ENCODE peak calls at places on chromosomes 5 and 9, in seven cellular contexts. O, X, F, E, V, A and C are unnamed samples. For H3K4me1, the result is how much of the 10 kb centered on the place peaks cover.

GRCh38 chr5:134510970-134511795 is 14.3 kb upstream of the JADE2 start:
- DNase-seq in O (no peak), X (no peak), F (no peak), E (no peak), V (no peak), A (no peak), C (no peak)

GRCh38 chr5:112640495-112640894 is 97.2 kb upstream of the APC start:
- DNase-seq in O (no peak), X (no peak), F (no peak), E (no peak), V (no peak), A (no peak), C (no peak)

GRCh38 chr9:123361086-123361730 is 5.2 kb downstream of the CRB2 start:
- DNase-seq in O (no peak), X (no peak), F (no peak), E (no peak), V (no peak), A (peak), C (no peak)

GRCh38 chr5:94240064-94240463 is 378.3 kb downstream of the KIAA0825 start:
- DNase-seq in O (no peak), X (no peak), F (no peak), E (no peak), V (no peak), A (no peak), C (no peak)

GRCh38 chr5:141969783-141970741 is 1.2 kb downstream of the RNF14 start:
- DNase-seq in O (no peak), X (no peak), F (no peak), E (no peak), V (no peak), A (no peak), C (no peak)

GRCh38 chr5:175640108-175640507 is 17.8 kb upstream of the HRH2 start:
- DNase-seq in O (no peak), X (no peak), F (no peak), E (no peak), V (no peak), A (no peak), C (no peak)

GRCh38 chr9:20591223-20591622 is 31.1 kb downstream of the MLLT3 start:
- DNase-seq in O (no peak), X (no peak), F (no peak), E (no peak), V (no peak), A (no peak), C (no peak)

GRCh38 chr5:42745426-42745825 is 11.2 kb upstream of the CCDC152 start:
- DNase-seq in O (no peak), X (no peak), F (no peak), E (no peak), V (no peak), A (no peak), C (no peak)

GRCh38 chr5:32964246-32964645 is 253.1 kb downstream of the NPR3 start:
- DNase-seq in O (no peak), X (no peak), F (no peak), E (no peak), V (no peak), A (no peak), C (no peak)

GRCh38 chr5:132385321-132386105 is 16.0 kb downstream of the SLC22A5 start:
- DNase-seq in O (no peak), X (no peak), F (peak), E (peak), V (no peak), A (no peak), C (peak)

GRCh38 chr9:126842220-126842842 is 18.1 kb upstream of the ZBTB34 start:
- DNase-seq in O (no peak), X (no peak), F (no peak), E (no peak), V (no peak), A (no peak), C (no peak)

GRCh38 chr5:175202461-175203065 is 241.4 kb downstream of the DRD1 start:
- DNase-seq in O (no peak), X (no peak), F (no peak), E (no peak), V (no peak), A (no peak), C (no peak)

GRCh38 chr5:50415912-50416311 is 25.2 kb downstream of the EMB start:
- DNase-seq in O (no peak), X (no peak), F (no peak), E (no peak), V (no peak), A (no peak), C (no peak)

GRCh38 chr9:83451308-83451707 is 86.9 kb downstream of the FRMD3 start:
- DNase-seq in O (no peak), X (no peak), F (no peak), E (no peak), V (no peak), A (no peak), C (no peak)

GRCh38 chr9:347667-348292 is 133.1 kb downstream of the DOCK8 start:
- DNase-seq in O (peak), X (no peak), F (no peak), E (no peak), V (no peak), A (no peak), C (no peak)

GRCh38 chr5:151156732-151157402 is 712 bp downstream of the ANXA6 start:
- DNase-seq in O (no peak), X (no peak), F (no peak), E (no peak), V (no peak), A (no peak), C (no peak)

GRCh38 chr5:34484190-34484589 is 171.9 kb upstream of the RAI14 start:
- DNase-seq in O (no peak), X (no peak), F (no peak), E (no peak), V (no peak), A (no peak), C (no peak)

GRCh38 chr9:35651964-35652828 is 1.5 kb upstream of the SIT1 start:
- DNase-seq in O (no peak), X (no peak), F (no peak), E (no peak), V (no peak), A (no peak), C (no peak)

GRCh38 chr5:91332267-91333044 is 50.7 kb downstream of the ARRDC3 start:
- DNase-seq in O (no peak), X (no peak), F (no peak), E (no peak), V (no peak), A (no peak), C (no peak)

GRCh38 chr5:87009146-87009545 is 258.5 kb upstream of the RASA1 start:
- DNase-seq in O (no peak), X (no peak), F (no peak), E (no peak), V (no peak), A (no peak), C (no peak)

GRCh38 chr9:95641591-95641990 is 124.8 kb upstream of the PTCH1 start:
- DNase-seq in O (no peak), X (no peak), F (no peak), E (no peak), V (no peak), A (no peak), C (no peak)

GRCh38 chr5:103422756-103423155 is 139.8 kb downstream of the NUDT12 start:
- DNase-seq in O (no peak), X (no peak), F (no peak), E (no peak), V (no peak), A (no peak), C (no peak)

GRCh38 chr5:132215329-132215728 is 12.3 kb downstream of the P4HA2 start:
- DNase-seq in O (peak), X (peak), F (peak), E (peak), V (peak), A (peak), C (peak)

GRCh38 chr5:36655171-36655570 is 48.8 kb downstream of the SLC1A3 start:
- DNase-seq in O (no peak), X (no peak), F (no peak), E (no peak), V (no peak), A (no peak), C (no peak)

GRCh38 chr9:35687972-35688557 is 1.7 kb downstream of the TPM2 start:
- DNase-seq in O (no peak), X (no peak), F (no peak), E (no peak), V (no peak), A (no peak), C (no peak)

GRCh38 chr5:128195316-128195715 is 111.8 kb downstream of the SLC12A2 start:
- DNase-seq in O (no peak), X (no peak), F (no peak), E (no peak), V (no peak), A (no peak), C (no peak)

DNA sequence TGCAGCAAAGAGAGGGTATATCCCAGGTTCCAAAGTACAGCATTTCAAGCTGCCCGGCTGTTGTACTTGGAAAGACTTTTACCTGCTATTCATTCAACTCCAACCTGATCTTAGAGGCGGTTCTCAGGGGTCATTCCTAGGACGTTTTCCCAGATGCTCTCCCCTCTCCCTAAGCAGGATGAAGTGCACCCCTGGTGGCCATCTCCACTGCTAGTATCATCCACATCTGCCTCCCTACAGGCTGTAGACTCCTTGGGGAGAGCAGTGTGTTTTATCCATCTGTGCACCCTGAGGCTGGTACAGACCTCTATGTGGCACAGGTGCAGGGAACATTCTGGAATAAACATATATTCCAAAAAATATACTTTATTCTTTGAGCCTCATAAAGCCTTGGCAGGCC is 56.8 kb downstream of the PTPN3 start:
- DNase-seq in O (no peak), X (no peak), F (no peak), E (no peak), V (no peak), A (no peak), C (no peak)
- TF ChIP-seq CTCF in O (no peak), X (no peak), F (no peak), E (no peak), V (no peak), A (no peak), C (no peak)

GRCh38 chr5:81763294-81763928 is 12.5 kb upstream of the SSBP2 start:
- DNase-seq in O (no peak), X (no peak), F (no peak), E (no peak), V (no peak), A (no peak), C (no peak)
- H3K4me3 ChIP-seq in O (no peak), X (no peak), F (no peak), E (no peak), V (no peak), A (no peak), C (no peak)

GRCh38 chr9:127916665-127917581 is at the start of gene ST6GALNAC4:
- DNase-seq in O (peak), X (peak), F (peak), E (peak), V (peak), A (peak), C (peak)

GRCh38 chr9:127918201-127919107 is 1.6 kb upstream of the ST6GALNAC4 start:
- DNase-seq in O (no peak), X (no peak), F (no peak), E (no peak), V (peak), A (peak), C (peak)

GRCh38 chr9:127919253-127919815 is 2.5 kb upstream of the ST6GALNAC4 start:
- DNase-seq in O (peak), X (peak), F (peak), E (peak), V (peak), A (peak), C (peak)

GRCh38 chr9:127915801-127916664 is 808 bp downstream of the ST6GALNAC4 start:
- DNase-seq in O (no peak), X (no peak), F (no peak), E (no peak), V (no peak), A (peak), C (no peak)

GRCh38 chr9:127917603-127918002 is 762 bp upstream of the ST6GALNAC4 start:
- DNase-seq in O (no peak), X (no peak), F (no peak), E (no peak), V (no peak), A (peak), C (peak)
- H3K4me1 ChIP-seq in O (half or more), X (half or more), F (under half), E (half or more), V (half or more), A (half or more), C (under half)

GRCh38 chr5:61674403-61674802 is 342.3 kb downstream of the ZSWIM6 start:
- DNase-seq in O (no peak), X (no peak), F (no peak), E (no peak), V (no peak), A (no peak), C (peak)

GRCh38 chr5:61673007-61673735 is 341.1 kb downstream of the ZSWIM6 start:
- DNase-seq in O (no peak), X (no peak), F (no peak), E (peak), V (no peak), A (no peak), C (peak)

GRCh38 chr5:61677220-61677619 is 345.2 kb downstream of the ZSWIM6 start:
- DNase-seq in O (no peak), X (no peak), F (no peak), E (peak), V (no peak), A (no peak), C (no peak)

GRCh38 chr5:61678966-61679365 is 346.9 kb downstream of the ZSWIM6 start:
- DNase-seq in O (no peak), X (no peak), F (no peak), E (no peak), V (no peak), A (no peak), C (no peak)

GRCh38 chr5:61675015-61675692 is 343.1 kb downstream of the ZSWIM6 start:
- DNase-seq in O (no peak), X (no peak), F (no peak), E (peak), V (no peak), A (no peak), C (peak)
- TF ChIP-seq CTCF in O (no peak), X (no peak), F (no peak), E (no peak), V (no peak), A (no peak), C (no peak)

GRCh38 chr9:34591091-34591910 is 1.8 kb upstream of the CNTFR start:
- DNase-seq in O (peak), X (peak), F (peak), E (peak), V (peak), A (peak), C (peak)

GRCh38 chr9:34589371-34589655 is 211 bp downstream of the CNTFR start:
- DNase-seq in O (no peak), X (no peak), F (no peak), E (no peak), V (no peak), A (peak), C (no peak)

GRCh38 chr9:34591911-34592866 is 2.7 kb upstream of the CNTFR start:
- DNase-seq in O (no peak), X (no peak), F (no peak), E (no peak), V (no peak), A (no peak), C (no peak)

GRCh38 chr9:34589656-34590375 is at the start of gene CNTFR:
- DNase-seq in O (no peak), X (no peak), F (peak), E (no peak), V (peak), A (peak), C (peak)

DNA sequence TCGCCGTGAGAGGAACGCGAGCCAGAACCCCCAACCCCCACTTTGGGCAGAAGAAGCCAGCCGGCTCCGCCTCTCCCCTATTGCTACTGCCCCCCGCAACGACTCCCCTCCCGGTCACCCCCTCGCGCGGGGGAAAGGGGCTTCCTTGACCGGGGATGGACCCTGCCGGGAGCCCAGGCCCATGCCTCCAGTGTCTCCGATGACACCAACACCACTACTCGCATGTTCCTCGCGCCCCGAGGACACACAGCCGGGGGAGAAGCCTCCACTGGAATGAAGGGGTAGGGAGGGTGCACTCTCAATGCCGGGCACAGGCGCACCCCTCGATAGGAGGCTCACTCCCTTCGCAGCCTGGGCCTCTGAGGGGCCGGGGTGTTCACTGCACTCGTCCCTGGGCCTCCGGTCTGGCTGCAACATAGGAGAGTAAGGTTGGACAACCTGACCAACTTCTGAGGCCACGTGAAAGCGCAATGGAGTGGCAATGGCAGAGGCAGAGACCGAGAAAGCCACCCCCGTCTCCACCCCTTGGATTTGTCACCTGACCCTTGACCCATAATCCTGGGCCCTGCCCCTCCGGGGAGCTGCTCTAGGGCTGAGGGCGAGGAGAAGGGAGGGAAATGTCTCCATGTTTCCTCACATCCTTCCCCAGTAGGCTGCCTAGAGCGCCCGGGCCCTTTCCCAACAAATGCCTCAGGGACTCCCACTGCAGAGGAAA is 1.0 kb upstream of the CNTFR start:
- DNase-seq in O (no peak), X (no peak), F (no peak), E (no peak), V (peak), A (peak), C (no peak)
- H3K4me3 ChIP-seq in O (peak), X (peak), F (peak), E (peak), V (no peak), A (peak), C (no peak)

DNA sequence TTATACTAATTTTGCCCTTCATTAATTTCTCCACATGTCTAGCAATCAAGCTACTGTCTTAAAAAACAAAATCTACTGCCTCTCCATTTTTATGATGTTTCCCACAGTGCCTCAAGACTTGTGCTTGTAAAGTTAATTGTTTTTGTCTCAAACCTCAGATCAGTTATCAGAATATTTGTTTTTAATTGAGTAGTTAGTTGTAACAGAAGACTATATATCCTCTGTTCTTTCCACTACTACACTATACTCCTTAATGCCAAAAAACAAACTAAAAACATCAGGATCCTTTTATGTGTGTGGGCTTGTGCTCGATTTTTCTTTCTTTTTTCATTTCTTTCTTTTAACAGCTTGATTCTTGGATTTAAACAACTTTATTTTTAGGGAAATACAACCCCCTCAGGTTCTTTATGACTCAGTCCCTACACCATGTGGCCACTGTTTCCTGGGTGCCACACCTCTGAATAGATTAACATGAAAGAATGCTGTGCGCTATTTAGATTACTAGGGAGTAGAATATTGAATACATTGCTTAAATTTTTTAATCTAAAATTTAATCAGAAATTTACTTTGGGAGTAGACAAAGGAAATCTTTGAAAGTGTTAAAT is 1.2 kb downstream of the ASPN start:
- DNase-seq in O (no peak), X (no peak), F (no peak), E (no peak), V (no peak), A (no peak), C (no peak)
- H3K4me1 ChIP-seq in O (under half), X (under half), F (under half), E (half or more), V (half or more), A (under half), C (under half)

GRCh38 chr9:87656485-87656884 is 69.4 kb upstream of the CTSL start:
- DNase-seq in O (no peak), X (no peak), F (no peak), E (no peak), V (no peak), A (no peak), C (no peak)
- TF ChIP-seq CTCF in O (no peak), X (no peak), F (no peak), E (peak), V (no peak), A (no peak), C (no peak)

GRCh38 chr9:117644607-117645244 is 59.5 kb upstream of the TLR4 start:
- DNase-seq in O (peak), X (peak), F (peak), E (peak), V (peak), A (peak), C (peak)
- H3K4me3 ChIP-seq in O (peak), X (peak), F (no peak), E (peak), V (no peak), A (peak), C (no peak)